ENCODE peak calls at places on chromosomes 11 and 22, in six cellular contexts. K is PC-9, V is IMR-90, I is body of pancreas, L is fibroblast of the aortic adventitia, B is OCI-LY7. O is an unnamed sample.

GRCh38 chr11:95175969-95176368 is 55.0 kb downstream of the SESN3 start:
- DNase-seq in L (no peak), I (no peak), B (no peak), K (no peak), V (no peak), O (no peak)

GRCh38 chr11:65429724-65430405 is 7.3 kb downstream of the NEAT1 start:
- DNase-seq in I (peak; percentile 78), L (peak; percentile 94), V (peak; percentile 80), B (peak; percentile 70), K (no peak), O (no peak)

GRCh38 chr11:67613960-67614715 is 7.4 kb downstream of the NDUFV1 start:
- DNase-seq in B (peak; percentile 97), K (peak; percentile 42), L (peak; percentile 31), I (peak; percentile 62), V (peak; percentile 13), O (no peak)

GRCh38 chr11:69371731-69372588 is 78.0 kb downstream of the MYEOV start:
- DNase-seq in I (peak; percentile 4), B (no peak), L (no peak), V (no peak), K (no peak), O (no peak)

GRCh38 chr11:49533204-49533603 is 324.8 kb upstream of the FOLH1 start:
- DNase-seq in I (no peak), V (no peak), B (no peak), K (no peak), L (no peak), O (no peak)

GRCh38 chr11:8709002-8709672 is 26.5 kb downstream of the RPL27A start:
- DNase-seq in K (no peak), B (no peak), V (peak; percentile 95), L (peak; percentile 99), I (peak; percentile 54), O (no peak)

GRCh38 chr22:23147632-23148387 is 2.5 kb downstream of the RAB36 start:
- DNase-seq in I (peak; percentile 37), B (no peak), L (peak; percentile 93), V (peak; percentile 90), K (peak; percentile 72), O (peak; percentile 99)

GRCh38 chr22:24540470-24540869 is 14.5 kb downstream of the GUCD1 start:
- DNase-seq in V (no peak), B (no peak), L (no peak), I (no peak), K (no peak), O (no peak)

GRCh38 chr11:94788396-94788795 is 20.2 kb downstream of the AMOTL1 start:
- DNase-seq in K (no peak), V (no peak), L (peak; percentile 39), I (no peak), B (no peak), O (no peak)

GRCh38 chr11:34501500-34501899 is 12.1 kb downstream of the ELF5 start:
- DNase-seq in I (no peak), L (peak; percentile 92), K (peak; percentile 96), B (no peak), V (peak; percentile 89), O (no peak)

GRCh38 chr11:100403817-100404216 is 283.3 kb upstream of the ARHGAP42 start:
- DNase-seq in B (no peak), L (peak; percentile 28), K (no peak), V (peak; percentile 89), I (no peak), O (no peak)

GRCh38 chr11:70680781-70681281 is 282.5 kb downstream of the CTTN start:
- DNase-seq in B (no peak), I (no peak), L (no peak), V (no peak), K (no peak), O (no peak)

GRCh38 chr22:25334091-25334490 is 114.7 kb downstream of the CRYBB2 start:
- DNase-seq in V (peak; percentile 16), I (peak; percentile 36), B (peak; percentile 65), K (no peak), L (peak; percentile 14), O (no peak)

GRCh38 chr11:121866822-121867221 is 249.2 kb downstream of the BLID start:
- DNase-seq in I (no peak), V (no peak), K (no peak), L (no peak), B (no peak), O (no peak)

GRCh38 chr22:21726650-21727049 is 8.9 kb downstream of the YPEL1 start:
- DNase-seq in B (peak; percentile 79), K (no peak), L (no peak), I (no peak), V (no peak), O (no peak)

GRCh38 chr11:70420008-70420464 is 21.7 kb downstream of the CTTN start:
- DNase-seq in V (peak; percentile 68), K (no peak), B (no peak), I (no peak), L (peak; percentile 32), O (no peak)

GRCh38 chr11:1568451-1568911 is 3.6 kb downstream of the DUSP8 start:
- DNase-seq in V (no peak), L (no peak), I (peak; percentile 26), B (peak; percentile 18), K (no peak), O (no peak)

GRCh38 chr11:12029738-12030363 is 21.4 kb upstream of the DKK3 start:
- DNase-seq in V (peak; percentile 65), L (peak; percentile 44), K (peak; percentile 57), I (no peak), B (no peak), O (no peak)

GRCh38 chr11:81495699-81496292 is 1237.9 kb downstream of the FAM181B start:
- DNase-seq in V (no peak), I (no peak), L (no peak), B (no peak), K (no peak), O (no peak)

GRCh38 chr11:30392977-30393376 is 70.1 kb downstream of the ARL14EP start:
- DNase-seq in K (no peak), I (no peak), L (no peak), V (no peak), B (no peak), O (no peak)

GRCh38 chr11:123434262-123434661 is 4.2 kb downstream of the GRAMD1B start:
- DNase-seq in I (no peak), V (peak; percentile 22), B (peak; percentile 43), L (peak; percentile 21), K (no peak), O (no peak)

GRCh38 chr22:29081499-29082236 is 8.8 kb downstream of the KREMEN1 start:
- DNase-seq in L (peak; percentile 23), K (no peak), V (no peak), B (no peak), I (no peak), O (no peak)

GRCh38 chr11:64385953-64386704 is 27.2 kb downstream of the RPS6KA4 start:
- DNase-seq in L (peak; percentile 11), I (no peak), K (peak; percentile 98), B (no peak), V (peak; percentile 35), O (no peak)

GRCh38 chr11:128521697-128522062 is 65.7 kb downstream of the ETS1 start:
- DNase-seq in B (no peak), L (peak; percentile 36), K (no peak), V (no peak), I (peak; percentile 41), O (no peak)

GRCh38 chr11:1239596-1240205 is 16.8 kb downstream of the MUC5B start:
- DNase-seq in K (no peak), L (no peak), V (no peak), B (no peak), I (no peak), O (no peak)

GRCh38 chr11:102955624-102956023 is at the start of gene MMP13:
- DNase-seq in V (no peak), L (no peak), I (no peak), B (no peak), K (no peak), O (peak; percentile 10)

GRCh38 chr11:3855808-3856491 is 486 bp downstream of the STIM1 start:
- DNase-seq in L (no peak), I (no peak), V (no peak), B (peak; percentile 65), K (no peak), O (no peak)

GRCh38 chr11:120335596-120335927 is 651 bp upstream of the ARHGEF12 start:
- DNase-seq in B (no peak), V (peak; percentile 34), I (no peak), L (peak; percentile 69), K (no peak), O (no peak)

DNA sequence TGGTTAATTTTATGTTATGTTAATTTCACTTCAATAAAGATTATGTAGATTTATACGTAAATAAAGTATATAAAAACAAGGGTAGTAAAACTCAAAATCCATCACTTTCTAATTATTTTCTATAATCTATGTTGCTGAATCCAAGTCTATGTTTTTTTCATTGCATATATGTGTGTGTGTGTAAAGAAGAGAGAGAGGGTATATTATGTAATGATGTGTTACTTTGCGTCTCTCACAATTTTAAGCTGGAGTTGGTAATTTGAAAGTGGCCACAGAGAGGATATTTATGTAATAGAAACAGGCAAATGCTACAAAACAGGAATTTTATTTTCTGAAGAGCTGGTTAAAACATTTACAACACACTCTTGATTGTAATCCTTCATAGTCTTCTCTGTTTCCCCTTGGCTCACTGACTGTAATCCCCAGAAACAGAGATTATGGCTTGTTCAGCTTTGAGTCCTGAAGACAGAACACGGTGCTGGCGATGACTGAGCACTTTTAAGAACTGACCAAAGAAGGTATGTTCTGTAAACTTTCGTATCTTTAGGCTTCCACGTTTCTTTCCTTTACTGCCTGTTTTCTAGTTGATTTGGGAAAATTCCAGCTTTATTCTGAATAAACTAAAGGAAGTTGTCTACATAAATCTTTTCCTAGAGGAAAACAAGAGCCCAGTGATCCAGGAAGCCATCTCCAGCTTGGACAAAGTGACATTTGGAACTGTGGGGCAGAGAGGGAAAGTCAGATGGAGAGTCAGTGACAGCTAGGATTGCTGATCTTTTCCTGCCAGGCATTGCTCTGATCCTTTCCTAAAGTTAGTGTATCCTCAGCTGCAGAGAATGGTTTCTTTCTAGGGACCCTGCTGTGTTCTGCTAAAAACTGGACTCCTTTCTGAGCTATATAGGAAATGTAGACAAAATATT is 43.5 kb downstream of the OR2AG2 start:
- DNase-seq in B (no peak), I (no peak), L (no peak), K (no peak), V (no peak), O (no peak)
- H3K4me3 ChIP-seq in B (no peak overlapping the region), I (no peak overlapping the region), L (no peak overlapping the region), K (no peak overlapping the region), V (no peak overlapping the region), O (no peak overlapping the region)

DNA sequence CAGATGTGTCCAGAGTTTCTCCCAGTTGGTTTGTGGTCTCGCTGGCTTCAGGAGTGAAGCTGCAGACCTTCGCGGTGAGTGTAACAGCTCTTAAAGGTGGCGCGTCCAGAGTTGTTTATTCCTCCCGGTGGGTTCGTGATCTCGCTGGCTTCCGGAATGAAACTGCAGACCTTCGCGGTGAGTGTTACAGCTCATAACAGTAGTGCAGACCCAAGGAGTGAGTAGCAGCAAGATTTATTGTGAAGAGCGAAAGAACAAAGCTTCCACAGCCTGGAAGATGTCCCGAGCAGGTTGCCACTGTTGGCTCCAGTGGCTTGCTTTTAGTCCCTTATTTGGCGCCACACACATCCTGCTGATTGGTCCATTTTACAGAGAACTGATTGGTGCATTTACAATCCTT is 1.8 kb upstream of the PGA3 start:
- DNase-seq in L (no peak), V (no peak), I (no peak), K (peak; percentile 24), B (no peak), O (no peak)
- TF ChIP-seq CTCF in L (no peak), V (no peak), I (no peak), K (no peak), B (no peak), O (no peak)

GRCh38 chr11:61274084-61274483 is 21.0 kb downstream of the VWCE start:
- DNase-seq in V (no peak), L (no peak), I (no peak), B (no peak), K (no peak), O (no peak)
- H3K4me3 ChIP-seq in V (no peak overlapping the region), L (no peak overlapping the region), I (no peak overlapping the region), B (no peak overlapping the region), K (no peak overlapping the region), O (no peak overlapping the region)

GRCh38 chr11:43802509-43802908 is 78.1 kb upstream of the ALKBH3 start:
- DNase-seq in B (peak; percentile 16), K (no peak), V (peak; percentile 16), I (no peak), L (peak; percentile 9), O (no peak)
- TF ChIP-seq CTCF in B (peak; percentile 67), K (peak; percentile 50), V (peak; percentile 47), I (no peak), L (peak; percentile 54), O (peak; percentile 37)